ENCODE peak calls at places on chromosomes 4 and X, in seven cellular contexts. One of them, this sample, is unnamed.

GRCh38 chrX:134396174-134396573 is 63.8 kb upstream of the HPRT1 start:
- DNase-seq in colonic mucosa: no peak
- DNase-seq in bronchial epithelial cell: peak
- DNase-seq in GM06990: no peak
- DNase-seq in PC-3: peak
- DNase-seq in heart left ventricle: no peak
- DNase-seq in H9: no peak
- DNase-seq in this sample: peak

GRCh38 chr4:98505991-98506390 is 152.4 kb downstream of the TSPAN5 start:
- DNase-seq in GM06990: no peak
- DNase-seq in PC-3: no peak
- DNase-seq in bronchial epithelial cell: no peak
- DNase-seq in colonic mucosa: no peak
- DNase-seq in heart left ventricle: no peak
- DNase-seq in H9: no peak
- DNase-seq in this sample: no peak

GRCh38 chrX:101659601-101660063 is at the start of gene ARMCX2:
- DNase-seq in H9: peak
- DNase-seq in PC-3: no peak
- DNase-seq in heart left ventricle: peak
- DNase-seq in bronchial epithelial cell: peak
- DNase-seq in GM06990: no peak
- DNase-seq in colonic mucosa: peak
- DNase-seq in this sample: peak

GRCh38 chrX:153582896-153583295 is 16.0 kb downstream of the CCNQ start:
- DNase-seq in PC-3: no peak
- DNase-seq in bronchial epithelial cell: peak
- DNase-seq in H9: no peak
- DNase-seq in GM06990: peak
- DNase-seq in heart left ventricle: peak
- DNase-seq in colonic mucosa: no peak
- DNase-seq in this sample: peak

GRCh38 chrX:13938053-13938765 is 91.5 kb downstream of the GEMIN8 start:
- DNase-seq in colonic mucosa: peak
- DNase-seq in PC-3: peak
- DNase-seq in bronchial epithelial cell: no peak
- DNase-seq in heart left ventricle: no peak
- DNase-seq in GM06990: peak
- DNase-seq in H9: peak
- DNase-seq in this sample: peak

GRCh38 chrX:155819966-155820491 is 61.1 kb upstream of the VAMP7 start:
- DNase-seq in bronchial epithelial cell: peak
- DNase-seq in heart left ventricle: peak
- DNase-seq in GM06990: peak
- DNase-seq in PC-3: peak
- DNase-seq in H9: peak
- DNase-seq in colonic mucosa: peak
- DNase-seq in this sample: peak

GRCh38 chrX:130173190-130173895 is 1.6 kb downstream of the RAB33A start:
- DNase-seq in PC-3: peak
- DNase-seq in bronchial epithelial cell: no peak
- DNase-seq in heart left ventricle: peak
- DNase-seq in colonic mucosa: peak
- DNase-seq in GM06990: no peak
- DNase-seq in H9: no peak
- DNase-seq in this sample: peak

GRCh38 chr4:177119021-177119461 is 190.6 kb upstream of the NEIL3 start:
- DNase-seq in PC-3: no peak
- DNase-seq in GM06990: no peak
- DNase-seq in bronchial epithelial cell: no peak
- DNase-seq in H9: no peak
- DNase-seq in colonic mucosa: no peak
- DNase-seq in heart left ventricle: no peak
- DNase-seq in this sample: no peak

GRCh38 chr4:2954358-2955185 is 8.6 kb downstream of the NOP14 start:
- DNase-seq in heart left ventricle: no peak
- DNase-seq in H9: peak
- DNase-seq in bronchial epithelial cell: no peak
- DNase-seq in colonic mucosa: peak
- DNase-seq in PC-3: no peak
- DNase-seq in GM06990: peak
- DNase-seq in this sample: peak

GRCh38 chr4:144709793-144710525 is 64.0 kb downstream of the HHIP start:
- DNase-seq in heart left ventricle: peak
- DNase-seq in bronchial epithelial cell: peak
- DNase-seq in colonic mucosa: no peak
- DNase-seq in GM06990: no peak
- DNase-seq in PC-3: peak
- DNase-seq in H9: no peak
- DNase-seq in this sample: no peak

GRCh38 chr4:124085561-124086180 is 626.9 kb downstream of the ANKRD50 start:
- DNase-seq in H9: no peak
- DNase-seq in heart left ventricle: no peak
- DNase-seq in colonic mucosa: no peak
- DNase-seq in bronchial epithelial cell: no peak
- DNase-seq in GM06990: no peak
- DNase-seq in PC-3: no peak
- DNase-seq in this sample: no peak

GRCh38 chrX:7219153-7219705 is 71.3 kb upstream of the PUDP start:
- DNase-seq in GM06990: peak
- DNase-seq in colonic mucosa: no peak
- DNase-seq in heart left ventricle: no peak
- DNase-seq in bronchial epithelial cell: no peak
- DNase-seq in H9: no peak
- DNase-seq in PC-3: no peak
- DNase-seq in this sample: no peak

GRCh38 chrX:1673337-1673736 is 58.5 kb downstream of the ASMT start:
- DNase-seq in H9: peak
- DNase-seq in PC-3: peak
- DNase-seq in colonic mucosa: peak
- DNase-seq in bronchial epithelial cell: no peak
- DNase-seq in GM06990: no peak
- DNase-seq in heart left ventricle: no peak
- DNase-seq in this sample: no peak

GRCh38 chrX:6959006-6959405 is 188.5 kb upstream of the STS start:
- DNase-seq in bronchial epithelial cell: no peak
- DNase-seq in GM06990: no peak
- DNase-seq in colonic mucosa: peak
- DNase-seq in H9: peak
- DNase-seq in PC-3: no peak
- DNase-seq in heart left ventricle: no peak
- DNase-seq in this sample: no peak

GRCh38 chr4:148376151-148376550 is 66.1 kb downstream of the NR3C2 start:
- DNase-seq in H9: no peak
- DNase-seq in PC-3: peak
- DNase-seq in bronchial epithelial cell: peak
- DNase-seq in heart left ventricle: peak
- DNase-seq in GM06990: no peak
- DNase-seq in colonic mucosa: peak
- DNase-seq in this sample: no peak

GRCh38 chr4:159048166-159048886 is 54.6 kb upstream of the RAPGEF2 start:
- DNase-seq in H9: peak
- DNase-seq in PC-3: peak
- DNase-seq in colonic mucosa: peak
- DNase-seq in heart left ventricle: peak
- DNase-seq in bronchial epithelial cell: peak
- DNase-seq in GM06990: no peak
- DNase-seq in this sample: no peak

GRCh38 chr4:5619913-5620625 is 88.3 kb downstream of the EVC2 start:
- DNase-seq in colonic mucosa: no peak
- DNase-seq in GM06990: no peak
- DNase-seq in heart left ventricle: no peak
- DNase-seq in H9: no peak
- DNase-seq in PC-3: no peak
- DNase-seq in bronchial epithelial cell: no peak
- DNase-seq in this sample: no peak

GRCh38 chrX:63930140-63930539 is 145.1 kb upstream of the ARHGEF9 start:
- DNase-seq in bronchial epithelial cell: no peak
- DNase-seq in GM06990: no peak
- DNase-seq in H9: peak
- DNase-seq in PC-3: peak
- DNase-seq in heart left ventricle: no peak
- DNase-seq in colonic mucosa: no peak
- DNase-seq in this sample: no peak

GRCh38 chrX:10971176-10971575 is 140.0 kb upstream of the HCCS start:
- DNase-seq in colonic mucosa: no peak
- DNase-seq in H9: no peak
- DNase-seq in heart left ventricle: no peak
- DNase-seq in PC-3: no peak
- DNase-seq in GM06990: no peak
- DNase-seq in bronchial epithelial cell: no peak
- DNase-seq in this sample: no peak

GRCh38 chrX:43881410-43882293 is 598 bp downstream of the MAOB start:
- DNase-seq in PC-3: no peak
- DNase-seq in colonic mucosa: peak
- DNase-seq in heart left ventricle: no peak
- DNase-seq in H9: no peak
- DNase-seq in bronchial epithelial cell: no peak
- DNase-seq in GM06990: no peak
- DNase-seq in this sample: no peak

GRCh38 chr4:85498068-85498733 is 23.3 kb downstream of the ARHGAP24 start:
- DNase-seq in heart left ventricle: peak
- DNase-seq in PC-3: peak
- DNase-seq in colonic mucosa: no peak
- DNase-seq in GM06990: no peak
- DNase-seq in bronchial epithelial cell: peak
- DNase-seq in H9: no peak
- DNase-seq in this sample: peak

GRCh38 chr4:74111576-74111975 is 12.6 kb upstream of the CXCL2 start:
- DNase-seq in H9: no peak
- DNase-seq in colonic mucosa: no peak
- DNase-seq in bronchial epithelial cell: no peak
- DNase-seq in heart left ventricle: no peak
- DNase-seq in PC-3: no peak
- DNase-seq in GM06990: no peak
- DNase-seq in this sample: no peak

GRCh38 chr4:87465739-87466366 is 43.5 kb downstream of the NUDT9 start:
- DNase-seq in heart left ventricle: no peak
- DNase-seq in H9: no peak
- DNase-seq in bronchial epithelial cell: peak
- DNase-seq in colonic mucosa: no peak
- DNase-seq in PC-3: peak
- DNase-seq in GM06990: peak
- DNase-seq in this sample: peak

DNA sequence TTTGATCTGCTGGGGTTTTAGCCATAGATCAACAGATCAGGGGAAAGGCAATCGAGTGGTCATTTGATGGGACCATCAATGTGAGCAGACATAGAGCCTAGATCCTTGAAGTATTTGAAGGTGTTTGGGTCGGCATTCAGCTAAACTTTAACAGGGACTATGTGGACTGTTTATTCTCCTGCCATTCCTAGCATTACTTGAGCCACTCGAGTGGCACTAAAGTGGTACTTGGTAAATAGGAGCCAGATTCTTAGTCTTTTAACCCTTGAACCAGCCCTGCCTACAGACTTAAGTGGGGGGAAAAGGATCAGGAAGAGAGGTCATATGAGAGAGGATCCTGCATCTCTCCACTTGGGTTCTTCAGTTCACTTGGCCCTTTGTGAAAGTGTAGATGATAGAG is 3.8 kb downstream of the MSN start:
- DNase-seq in GM06990: no peak
- DNase-seq in PC-3: no peak
- DNase-seq in colonic mucosa: no peak
- DNase-seq in H9: no peak
- DNase-seq in heart left ventricle: no peak
- DNase-seq in bronchial epithelial cell: no peak
- DNase-seq in this sample: no peak
- TF ChIP-seq CTCF in GM06990: no peak
- TF ChIP-seq CTCF in PC-3: no peak
- TF ChIP-seq CTCF in colonic mucosa: no peak
- TF ChIP-seq CTCF in H9: no peak
- TF ChIP-seq CTCF in heart left ventricle: no peak
- TF ChIP-seq CTCF in bronchial epithelial cell: no peak
- TF ChIP-seq CTCF in this sample: no peak

DNA sequence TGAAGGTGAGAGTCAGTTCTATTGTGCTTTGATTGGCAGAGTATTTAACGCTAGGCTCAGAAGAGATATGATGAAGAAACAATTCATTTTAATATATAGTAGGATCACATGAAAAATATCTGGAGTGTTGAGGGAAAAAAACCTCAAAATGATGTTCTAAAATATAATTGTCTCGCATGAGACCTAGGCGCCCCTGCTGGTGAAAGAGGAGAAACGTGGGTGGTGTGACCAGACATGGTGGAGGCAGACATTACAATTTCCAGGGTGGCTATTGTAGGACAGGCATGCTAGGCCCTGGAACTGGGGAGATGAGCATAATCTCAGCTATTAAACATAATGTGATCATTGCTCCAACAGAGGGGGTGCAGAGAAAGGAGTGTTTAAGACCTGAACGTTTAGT is 210.0 kb downstream of the HS3ST1 start:
- DNase-seq in PC-3: no peak
- DNase-seq in H9: no peak
- DNase-seq in GM06990: no peak
- DNase-seq in bronchial epithelial cell: no peak
- DNase-seq in heart left ventricle: no peak
- DNase-seq in colonic mucosa: no peak
- DNase-seq in this sample: no peak
- TF ChIP-seq CTCF in PC-3: no peak
- TF ChIP-seq CTCF in H9: peak
- TF ChIP-seq CTCF in GM06990: no peak
- TF ChIP-seq CTCF in bronchial epithelial cell: no peak
- TF ChIP-seq CTCF in heart left ventricle: no peak
- TF ChIP-seq CTCF in colonic mucosa: no peak
- TF ChIP-seq CTCF in this sample: no peak

GRCh38 chr4:27357283-27357682 is 496.6 kb downstream of the STIM2 start:
- DNase-seq in bronchial epithelial cell: peak
- DNase-seq in GM06990: no peak
- DNase-seq in colonic mucosa: no peak
- DNase-seq in H9: no peak
- DNase-seq in PC-3: peak
- DNase-seq in heart left ventricle: no peak
- DNase-seq in this sample: no peak
- TF ChIP-seq CTCF in bronchial epithelial cell: no peak
- TF ChIP-seq CTCF in GM06990: no peak
- TF ChIP-seq CTCF in colonic mucosa: no peak
- TF ChIP-seq CTCF in H9: peak
- TF ChIP-seq CTCF in PC-3: peak
- TF ChIP-seq CTCF in heart left ventricle: peak
- TF ChIP-seq CTCF in this sample: no peak

GRCh38 chrX:42778096-42778495 is at the start of gene PPP1R2C:
- DNase-seq in PC-3: no peak
- DNase-seq in GM06990: no peak
- DNase-seq in bronchial epithelial cell: no peak
- DNase-seq in colonic mucosa: no peak
- DNase-seq in H9: no peak
- DNase-seq in heart left ventricle: no peak
- DNase-seq in this sample: no peak

GRCh38 chrX:42770566-42770965 is 7.4 kb downstream of the PPP1R2C start:
- DNase-seq in heart left ventricle: no peak
- DNase-seq in GM06990: no peak
- DNase-seq in bronchial epithelial cell: no peak
- DNase-seq in H9: no peak
- DNase-seq in PC-3: no peak
- DNase-seq in colonic mucosa: no peak
- DNase-seq in this sample: no peak

GRCh38 chrX:42776195-42776594 is 1.8 kb downstream of the PPP1R2C start:
- DNase-seq in H9: no peak
- DNase-seq in GM06990: no peak
- DNase-seq in PC-3: no peak
- DNase-seq in colonic mucosa: no peak
- DNase-seq in heart left ventricle: no peak
- DNase-seq in bronchial epithelial cell: no peak
- DNase-seq in this sample: no peak

GRCh38 chrX:42771836-42772335 is 6.1 kb downstream of the PPP1R2C start:
- DNase-seq in H9: no peak
- DNase-seq in bronchial epithelial cell: peak
- DNase-seq in colonic mucosa: no peak
- DNase-seq in PC-3: no peak
- DNase-seq in GM06990: no peak
- DNase-seq in heart left ventricle: no peak
- DNase-seq in this sample: no peak

GRCh38 chrX:42772874-42773273 is 5.1 kb downstream of the PPP1R2C start:
- DNase-seq in H9: no peak
- DNase-seq in colonic mucosa: no peak
- DNase-seq in bronchial epithelial cell: no peak
- DNase-seq in GM06990: no peak
- DNase-seq in heart left ventricle: no peak
- DNase-seq in PC-3: no peak
- DNase-seq in this sample: no peak
- TF ChIP-seq CTCF in H9: no peak
- TF ChIP-seq CTCF in colonic mucosa: no peak
- TF ChIP-seq CTCF in bronchial epithelial cell: no peak
- TF ChIP-seq CTCF in GM06990: no peak
- TF ChIP-seq CTCF in heart left ventricle: no peak
- TF ChIP-seq CTCF in PC-3: no peak
- TF ChIP-seq CTCF in this sample: no peak

This sample was measured in GM10248.